ENCODE peak calls at places on chromosomes 4 and X, in ten cellular contexts. One of them, this sample, is unnamed.

GRCh38 chr4:134308910-134309309 is 107.3 kb upstream of the PABPC4L start:
- DNase-seq in G401: no peak
- DNase-seq in substantia nigra: no peak
- DNase-seq in Right ventricle myocardium superior: no peak
- DNase-seq in NCI-H460: no peak
- DNase-seq in tibial artery: no peak
- DNase-seq in stimulated activated CD8-positive, alpha-beta memory T cell treated with anti-CD3 and anti-CD28 coated beads, Interleukin-4, amount 100 ng/mL, for 24 hours: no peak
- DNase-seq in head of caudate nucleus: no peak
- DNase-seq in HCEC 1CT: no peak
- DNase-seq in Ammon's horn: no peak
- DNase-seq in this sample: no peak

GRCh38 chrX:106484233-106484632 is 127.5 kb upstream of the RADX start:
- DNase-seq in G401: no peak
- DNase-seq in substantia nigra: no peak
- DNase-seq in Right ventricle myocardium superior: no peak
- DNase-seq in NCI-H460: no peak
- DNase-seq in tibial artery: no peak
- DNase-seq in stimulated activated CD8-positive, alpha-beta memory T cell treated with anti-CD3 and anti-CD28 coated beads, Interleukin-4, amount 100 ng/mL, for 24 hours: no peak
- DNase-seq in head of caudate nucleus: no peak
- DNase-seq in HCEC 1CT: no peak
- DNase-seq in Ammon's horn: no peak
- DNase-seq in this sample: no peak

GRCh38 chrX:111376486-111376885 is 35.5 kb downstream of the DCX start:
- DNase-seq in G401: no peak
- DNase-seq in substantia nigra: no peak
- DNase-seq in Right ventricle myocardium superior: no peak
- DNase-seq in NCI-H460: no peak
- DNase-seq in tibial artery: no peak
- DNase-seq in stimulated activated CD8-positive, alpha-beta memory T cell treated with anti-CD3 and anti-CD28 coated beads, Interleukin-4, amount 100 ng/mL, for 24 hours: no peak
- DNase-seq in head of caudate nucleus: no peak
- DNase-seq in HCEC 1CT: no peak
- DNase-seq in Ammon's horn: no peak
- DNase-seq in this sample: no peak

GRCh38 chr4:106080376-106080775 is 185.1 kb downstream of the NPNT start:
- DNase-seq in G401: no peak
- DNase-seq in substantia nigra: no peak
- DNase-seq in Right ventricle myocardium superior: no peak
- DNase-seq in NCI-H460: no peak
- DNase-seq in tibial artery: no peak
- DNase-seq in stimulated activated CD8-positive, alpha-beta memory T cell treated with anti-CD3 and anti-CD28 coated beads, Interleukin-4, amount 100 ng/mL, for 24 hours: no peak
- DNase-seq in head of caudate nucleus: no peak
- DNase-seq in HCEC 1CT: no peak
- DNase-seq in Ammon's horn: no peak
- DNase-seq in this sample: no peak

GRCh38 chrX:136046295-136046894 is 61.2 kb downstream of the SLC9A6 start:
- DNase-seq in G401: no peak
- DNase-seq in substantia nigra: no peak
- DNase-seq in Right ventricle myocardium superior: no peak
- DNase-seq in NCI-H460: peak
- DNase-seq in tibial artery: no peak
- DNase-seq in stimulated activated CD8-positive, alpha-beta memory T cell treated with anti-CD3 and anti-CD28 coated beads, Interleukin-4, amount 100 ng/mL, for 24 hours: no peak
- DNase-seq in head of caudate nucleus: no peak
- DNase-seq in HCEC 1CT: peak
- DNase-seq in Ammon's horn: no peak
- DNase-seq in this sample: no peak

GRCh38 chr4:72786401-72786990 is 217.5 kb upstream of the ADAMTS3 start:
- DNase-seq in G401: no peak
- DNase-seq in substantia nigra: no peak
- DNase-seq in Right ventricle myocardium superior: no peak
- DNase-seq in NCI-H460: no peak
- DNase-seq in tibial artery: no peak
- DNase-seq in stimulated activated CD8-positive, alpha-beta memory T cell treated with anti-CD3 and anti-CD28 coated beads, Interleukin-4, amount 100 ng/mL, for 24 hours: no peak
- DNase-seq in head of caudate nucleus: no peak
- DNase-seq in HCEC 1CT: no peak
- DNase-seq in Ammon's horn: no peak
- DNase-seq in this sample: no peak

GRCh38 chrX:68915778-68916177 is 87.0 kb downstream of the EFNB1 start:
- DNase-seq in G401: no peak
- DNase-seq in substantia nigra: no peak
- DNase-seq in Right ventricle myocardium superior: no peak
- DNase-seq in NCI-H460: no peak
- DNase-seq in tibial artery: no peak
- DNase-seq in stimulated activated CD8-positive, alpha-beta memory T cell treated with anti-CD3 and anti-CD28 coated beads, Interleukin-4, amount 100 ng/mL, for 24 hours: no peak
- DNase-seq in head of caudate nucleus: no peak
- DNase-seq in HCEC 1CT: no peak
- DNase-seq in Ammon's horn: no peak
- DNase-seq in this sample: no peak

GRCh38 chrX:12617241-12617640 is 174.0 kb upstream of the PRPS2 start:
- DNase-seq in G401: no peak
- DNase-seq in substantia nigra: no peak
- DNase-seq in Right ventricle myocardium superior: no peak
- DNase-seq in NCI-H460: no peak
- DNase-seq in tibial artery: no peak
- DNase-seq in stimulated activated CD8-positive, alpha-beta memory T cell treated with anti-CD3 and anti-CD28 coated beads, Interleukin-4, amount 100 ng/mL, for 24 hours: no peak
- DNase-seq in head of caudate nucleus: no peak
- DNase-seq in HCEC 1CT: no peak
- DNase-seq in Ammon's horn: no peak
- DNase-seq in this sample: no peak

GRCh38 chrX:78625292-78625909 is 33.7 kb downstream of the RTL3 start:
- DNase-seq in G401: no peak
- DNase-seq in substantia nigra: no peak
- DNase-seq in Right ventricle myocardium superior: no peak
- DNase-seq in NCI-H460: no peak
- DNase-seq in tibial artery: no peak
- DNase-seq in stimulated activated CD8-positive, alpha-beta memory T cell treated with anti-CD3 and anti-CD28 coated beads, Interleukin-4, amount 100 ng/mL, for 24 hours: no peak
- DNase-seq in head of caudate nucleus: no peak
- DNase-seq in HCEC 1CT: no peak
- DNase-seq in Ammon's horn: no peak
- DNase-seq in this sample: no peak

GRCh38 chr4:17766826-17767458 is 14.5 kb downstream of the FAM184B start:
- DNase-seq in G401: no peak
- DNase-seq in substantia nigra: no peak
- DNase-seq in Right ventricle myocardium superior: no peak
- DNase-seq in NCI-H460: no peak
- DNase-seq in tibial artery: no peak
- DNase-seq in stimulated activated CD8-positive, alpha-beta memory T cell treated with anti-CD3 and anti-CD28 coated beads, Interleukin-4, amount 100 ng/mL, for 24 hours: no peak
- DNase-seq in head of caudate nucleus: no peak
- DNase-seq in HCEC 1CT: no peak
- DNase-seq in Ammon's horn: no peak
- DNase-seq in this sample: no peak

GRCh38 chr4:73759357-73759756 is 19.0 kb downstream of the CXCL8 start:
- DNase-seq in G401: no peak
- DNase-seq in substantia nigra: no peak
- DNase-seq in Right ventricle myocardium superior: no peak
- DNase-seq in NCI-H460: no peak
- DNase-seq in tibial artery: no peak
- DNase-seq in stimulated activated CD8-positive, alpha-beta memory T cell treated with anti-CD3 and anti-CD28 coated beads, Interleukin-4, amount 100 ng/mL, for 24 hours: no peak
- DNase-seq in head of caudate nucleus: no peak
- DNase-seq in HCEC 1CT: no peak
- DNase-seq in Ammon's horn: no peak
- DNase-seq in this sample: no peak

GRCh38 chr4:83128235-83128929 is 13.9 kb upstream of the PLAC8 start:
- DNase-seq in G401: no peak
- DNase-seq in substantia nigra: no peak
- DNase-seq in Right ventricle myocardium superior: no peak
- DNase-seq in NCI-H460: no peak
- DNase-seq in tibial artery: no peak
- DNase-seq in stimulated activated CD8-positive, alpha-beta memory T cell treated with anti-CD3 and anti-CD28 coated beads, Interleukin-4, amount 100 ng/mL, for 24 hours: no peak
- DNase-seq in head of caudate nucleus: no peak
- DNase-seq in HCEC 1CT: peak
- DNase-seq in Ammon's horn: no peak
- DNase-seq in this sample: no peak

GRCh38 chr4:55524844-55525571 is 21.7 kb downstream of the CLOCK start:
- DNase-seq in G401: no peak
- DNase-seq in substantia nigra: no peak
- DNase-seq in Right ventricle myocardium superior: no peak
- DNase-seq in NCI-H460: no peak
- DNase-seq in tibial artery: no peak
- DNase-seq in stimulated activated CD8-positive, alpha-beta memory T cell treated with anti-CD3 and anti-CD28 coated beads, Interleukin-4, amount 100 ng/mL, for 24 hours: no peak
- DNase-seq in head of caudate nucleus: no peak
- DNase-seq in HCEC 1CT: peak
- DNase-seq in Ammon's horn: no peak
- DNase-seq in this sample: no peak

GRCh38 chrX:123562342-123563146 is 170.3 kb downstream of the THOC2 start:
- DNase-seq in G401: no peak
- DNase-seq in substantia nigra: no peak
- DNase-seq in Right ventricle myocardium superior: no peak
- DNase-seq in NCI-H460: no peak
- DNase-seq in tibial artery: no peak
- DNase-seq in stimulated activated CD8-positive, alpha-beta memory T cell treated with anti-CD3 and anti-CD28 coated beads, Interleukin-4, amount 100 ng/mL, for 24 hours: no peak
- DNase-seq in head of caudate nucleus: no peak
- DNase-seq in HCEC 1CT: no peak
- DNase-seq in Ammon's horn: no peak
- DNase-seq in this sample: peak

GRCh38 chr4:113762061-113762850 is 718 bp upstream of the CAMK2D start:
- DNase-seq in G401: peak
- DNase-seq in substantia nigra: peak
- DNase-seq in Right ventricle myocardium superior: peak
- DNase-seq in NCI-H460: peak
- DNase-seq in tibial artery: peak
- DNase-seq in stimulated activated CD8-positive, alpha-beta memory T cell treated with anti-CD3 and anti-CD28 coated beads, Interleukin-4, amount 100 ng/mL, for 24 hours: peak
- DNase-seq in head of caudate nucleus: peak
- DNase-seq in HCEC 1CT: peak
- DNase-seq in Ammon's horn: peak
- DNase-seq in this sample: peak

GRCh38 chr4:77818667-77819408 is at the start of gene CNOT6L:
- DNase-seq in G401: peak
- DNase-seq in substantia nigra: peak
- DNase-seq in Right ventricle myocardium superior: peak
- DNase-seq in NCI-H460: peak
- DNase-seq in tibial artery: peak
- DNase-seq in stimulated activated CD8-positive, alpha-beta memory T cell treated with anti-CD3 and anti-CD28 coated beads, Interleukin-4, amount 100 ng/mL, for 24 hours: peak
- DNase-seq in head of caudate nucleus: peak
- DNase-seq in HCEC 1CT: peak
- DNase-seq in Ammon's horn: peak
- DNase-seq in this sample: peak

GRCh38 chr4:47510506-47511143 is 25.6 kb downstream of the ATP10D start:
- DNase-seq in G401: no peak
- DNase-seq in substantia nigra: no peak
- DNase-seq in Right ventricle myocardium superior: no peak
- DNase-seq in NCI-H460: no peak
- DNase-seq in tibial artery: no peak
- DNase-seq in stimulated activated CD8-positive, alpha-beta memory T cell treated with anti-CD3 and anti-CD28 coated beads, Interleukin-4, amount 100 ng/mL, for 24 hours: no peak
- DNase-seq in head of caudate nucleus: no peak
- DNase-seq in HCEC 1CT: peak
- DNase-seq in Ammon's horn: no peak
- DNase-seq in this sample: no peak

GRCh38 chr4:87108142-87108546 is 112.3 kb downstream of the KLHL8 start:
- DNase-seq in G401: peak
- DNase-seq in substantia nigra: no peak
- DNase-seq in Right ventricle myocardium superior: no peak
- DNase-seq in NCI-H460: no peak
- DNase-seq in tibial artery: peak
- DNase-seq in stimulated activated CD8-positive, alpha-beta memory T cell treated with anti-CD3 and anti-CD28 coated beads, Interleukin-4, amount 100 ng/mL, for 24 hours: no peak
- DNase-seq in head of caudate nucleus: no peak
- DNase-seq in HCEC 1CT: peak
- DNase-seq in Ammon's horn: no peak
- DNase-seq in this sample: peak

GRCh38 chr4:153058668-153059060 is 122.5 kb downstream of the FHDC1 start:
- DNase-seq in G401: no peak
- DNase-seq in substantia nigra: no peak
- DNase-seq in Right ventricle myocardium superior: no peak
- DNase-seq in NCI-H460: no peak
- DNase-seq in tibial artery: no peak
- DNase-seq in stimulated activated CD8-positive, alpha-beta memory T cell treated with anti-CD3 and anti-CD28 coated beads, Interleukin-4, amount 100 ng/mL, for 24 hours: no peak
- DNase-seq in head of caudate nucleus: no peak
- DNase-seq in HCEC 1CT: no peak
- DNase-seq in Ammon's horn: no peak
- DNase-seq in this sample: no peak

GRCh38 chrX:47748576-47748975 is 88.1 kb upstream of the ZNF81 start:
- DNase-seq in G401: no peak
- DNase-seq in substantia nigra: no peak
- DNase-seq in Right ventricle myocardium superior: no peak
- DNase-seq in NCI-H460: no peak
- DNase-seq in tibial artery: no peak
- DNase-seq in stimulated activated CD8-positive, alpha-beta memory T cell treated with anti-CD3 and anti-CD28 coated beads, Interleukin-4, amount 100 ng/mL, for 24 hours: no peak
- DNase-seq in head of caudate nucleus: no peak
- DNase-seq in HCEC 1CT: peak
- DNase-seq in Ammon's horn: no peak
- DNase-seq in this sample: no peak

GRCh38 chrX:13254076-13254785 is 65.6 kb downstream of the ATXN3L start:
- DNase-seq in G401: no peak
- DNase-seq in substantia nigra: no peak
- DNase-seq in Right ventricle myocardium superior: no peak
- DNase-seq in NCI-H460: peak
- DNase-seq in tibial artery: no peak
- DNase-seq in stimulated activated CD8-positive, alpha-beta memory T cell treated with anti-CD3 and anti-CD28 coated beads, Interleukin-4, amount 100 ng/mL, for 24 hours: no peak
- DNase-seq in head of caudate nucleus: no peak
- DNase-seq in HCEC 1CT: peak
- DNase-seq in Ammon's horn: no peak
- DNase-seq in this sample: no peak

GRCh38 chr4:150252306-150252705 is 174.1 kb downstream of the DCLK2 start:
- DNase-seq in G401: no peak
- DNase-seq in substantia nigra: no peak
- DNase-seq in Right ventricle myocardium superior: no peak
- DNase-seq in NCI-H460: no peak
- DNase-seq in tibial artery: no peak
- DNase-seq in stimulated activated CD8-positive, alpha-beta memory T cell treated with anti-CD3 and anti-CD28 coated beads, Interleukin-4, amount 100 ng/mL, for 24 hours: no peak
- DNase-seq in head of caudate nucleus: no peak
- DNase-seq in HCEC 1CT: no peak
- DNase-seq in Ammon's horn: no peak
- DNase-seq in this sample: no peak

GRCh38 chr4:29075366-29075765 is 1644.8 kb upstream of the PCDH7 start:
- DNase-seq in G401: no peak
- DNase-seq in substantia nigra: no peak
- DNase-seq in Right ventricle myocardium superior: no peak
- DNase-seq in NCI-H460: no peak
- DNase-seq in tibial artery: no peak
- DNase-seq in stimulated activated CD8-positive, alpha-beta memory T cell treated with anti-CD3 and anti-CD28 coated beads, Interleukin-4, amount 100 ng/mL, for 24 hours: no peak
- DNase-seq in head of caudate nucleus: no peak
- DNase-seq in HCEC 1CT: no peak
- DNase-seq in Ammon's horn: no peak
- DNase-seq in this sample: no peak

GRCh38 chr4:161256172-161256571 is 907.6 kb downstream of the FSTL5 start:
- DNase-seq in G401: no peak
- DNase-seq in substantia nigra: no peak
- DNase-seq in Right ventricle myocardium superior: no peak
- DNase-seq in NCI-H460: no peak
- DNase-seq in tibial artery: no peak
- DNase-seq in stimulated activated CD8-positive, alpha-beta memory T cell treated with anti-CD3 and anti-CD28 coated beads, Interleukin-4, amount 100 ng/mL, for 24 hours: no peak
- DNase-seq in head of caudate nucleus: no peak
- DNase-seq in HCEC 1CT: no peak
- DNase-seq in Ammon's horn: no peak
- DNase-seq in this sample: no peak

GRCh38 chr4:110193822-110194761 is 4.3 kb downstream of the ELOVL6 start:
- DNase-seq in G401: peak
- DNase-seq in substantia nigra: peak
- DNase-seq in Right ventricle myocardium superior: peak
- DNase-seq in NCI-H460: peak
- DNase-seq in tibial artery: peak
- DNase-seq in stimulated activated CD8-positive, alpha-beta memory T cell treated with anti-CD3 and anti-CD28 coated beads, Interleukin-4, amount 100 ng/mL, for 24 hours: peak
- DNase-seq in head of caudate nucleus: peak
- DNase-seq in HCEC 1CT: peak
- DNase-seq in Ammon's horn: peak
- DNase-seq in this sample: no peak

GRCh38 chr4:6257243-6258025 is 12.2 kb upstream of the WFS1 start:
- DNase-seq in G401: no peak
- DNase-seq in substantia nigra: no peak
- DNase-seq in Right ventricle myocardium superior: no peak
- DNase-seq in NCI-H460: no peak
- DNase-seq in tibial artery: no peak
- DNase-seq in stimulated activated CD8-positive, alpha-beta memory T cell treated with anti-CD3 and anti-CD28 coated beads, Interleukin-4, amount 100 ng/mL, for 24 hours: no peak
- DNase-seq in head of caudate nucleus: no peak
- DNase-seq in HCEC 1CT: no peak
- DNase-seq in Ammon's horn: no peak
- DNase-seq in this sample: peak

GRCh38 chrX:1416965-1417760 is 25.2 kb upstream of the SLC25A6 start:
- DNase-seq in G401: no peak
- DNase-seq in substantia nigra: no peak
- DNase-seq in Right ventricle myocardium superior: no peak
- DNase-seq in NCI-H460: no peak
- DNase-seq in tibial artery: peak
- DNase-seq in stimulated activated CD8-positive, alpha-beta memory T cell treated with anti-CD3 and anti-CD28 coated beads, Interleukin-4, amount 100 ng/mL, for 24 hours: no peak
- DNase-seq in head of caudate nucleus: no peak
- DNase-seq in HCEC 1CT: no peak
- DNase-seq in Ammon's horn: no peak
- DNase-seq in this sample: peak

GRCh38 chrX:10109695-10110094 is 47.1 kb upstream of the CLCN4 start:
- DNase-seq in G401: peak
- DNase-seq in substantia nigra: peak
- DNase-seq in Right ventricle myocardium superior: peak
- DNase-seq in NCI-H460: no peak
- DNase-seq in tibial artery: no peak
- DNase-seq in stimulated activated CD8-positive, alpha-beta memory T cell treated with anti-CD3 and anti-CD28 coated beads, Interleukin-4, amount 100 ng/mL, for 24 hours: no peak
- DNase-seq in head of caudate nucleus: peak
- DNase-seq in HCEC 1CT: no peak
- DNase-seq in Ammon's horn: peak
- DNase-seq in this sample: no peak